ENCODE peak calls at places on chromosomes 6 and 20, in six cellular contexts. D, P, N, J, X and Y are unnamed samples.
A peak's percentile ranks its signal among the peaks of the same experiment; 100 is the strongest.

GRCh38 chr20:41480054-41480770 is 113.6 kb upstream of the EMILIN3 start:
- DNase-seq in D (no peak), X (no peak), P (no peak), N (peak; percentile 24), J (no peak), Y (no peak)

GRCh38 chr6:121780325-121781313 is 345.2 kb downstream of the GJA1 start:
- DNase-seq in D (no peak), P (peak; percentile 98), J (no peak), N (peak; percentile 95), X (peak; percentile 97), Y (peak; percentile 34)

GRCh38 chr6:1669996-1670395 is 60.3 kb downstream of the FOXC1 start:
- DNase-seq in J (no peak), X (no peak), D (no peak), N (no peak), P (no peak), Y (no peak)

GRCh38 chr20:43571771-43572170 is 12.9 kb downstream of the SGK2 start:
- DNase-seq in D (no peak), P (no peak), J (no peak), N (no peak), X (no peak), Y (no peak)

GRCh38 chr6:137076277-137077068 is 31.7 kb upstream of the IL20RA start:
- DNase-seq in D (peak; percentile 48), J (peak; percentile 64), P (peak; percentile 70), N (peak; percentile 74), X (peak; percentile 81), Y (peak; percentile 10)

GRCh38 chr20:46648903-46649649 is 2.2 kb downstream of the SLC13A3 start:
- DNase-seq in N (no peak), X (no peak), P (no peak), D (no peak), J (no peak), Y (no peak)

GRCh38 chr6:110699780-110700179 is 115.5 kb downstream of the CDK19 start:
- DNase-seq in J (no peak), P (no peak), D (no peak), X (no peak), N (no peak), Y (no peak)

GRCh38 chr20:19249515-19249914 is 37.1 kb downstream of the SLC24A3 start:
- DNase-seq in P (peak; percentile 62), J (no peak), D (no peak), N (peak; percentile 37), X (peak; percentile 61), Y (no peak)

GRCh38 chr6:104682722-104683643 is 176.7 kb downstream of the HACE1 start:
- DNase-seq in N (peak; percentile 58), X (peak; percentile 74), D (peak; percentile 46), P (peak; percentile 53), J (peak; percentile 68), Y (no peak)

GRCh38 chr20:63103402-63104311 is 96.9 kb upstream of the BHLHE23 start:
- DNase-seq in D (no peak), X (peak; percentile 19), J (no peak), N (no peak), P (peak; percentile 7), Y (no peak)

GRCh38 chr6:41214559-41215238 is 13.4 kb upstream of the TREML4 start:
- DNase-seq in D (no peak), N (no peak), J (no peak), X (no peak), P (no peak), Y (no peak)

GRCh38 chr20:1377984-1378742 is 14.7 kb downstream of the FKBP1A start:
- DNase-seq in P (peak; percentile 63), D (no peak), N (no peak), J (no peak), X (peak; percentile 42), Y (no peak)

GRCh38 chr6:81761197-81761596 is 8.7 kb upstream of the TENT5A start:
- DNase-seq in D (no peak), N (no peak), X (peak; percentile 62), J (no peak), P (peak; percentile 67), Y (no peak)

GRCh38 chr20:48411265-48411664 is 416.5 kb downstream of the PREX1 start:
- DNase-seq in N (no peak), X (no peak), J (no peak), D (no peak), P (no peak), Y (no peak)

GRCh38 chr6:36700812-36701211 is 3.2 kb downstream of the RAB44 start:
- DNase-seq in J (no peak), P (no peak), N (no peak), D (no peak), X (no peak), Y (no peak)

GRCh38 chr6:35321091-35321490 is 21.3 kb upstream of the PPARD start:
- DNase-seq in X (no peak), P (no peak), N (no peak), J (no peak), D (no peak), Y (no peak)

GRCh38 chr6:46927066-46927465 is 5.3 kb upstream of the ADGRF5 start:
- DNase-seq in D (no peak), J (no peak), P (no peak), X (no peak), N (peak; percentile 28), Y (no peak)

GRCh38 chr20:51404297-51405060 is 138.0 kb downstream of the NFATC2 start:
- DNase-seq in P (no peak), N (peak; percentile 20), J (peak; percentile 87), D (peak; percentile 84), X (no peak), Y (no peak)

GRCh38 chr20:45011108-45011526 is 44.8 kb downstream of the STK4 start:
- DNase-seq in J (peak; percentile 36), N (peak; percentile 86), D (peak; percentile 32), X (peak; percentile 82), P (peak; percentile 75), Y (peak; percentile 7)

GRCh38 chr20:49024220-49024619 is 21.9 kb upstream of the CSE1L start:
- DNase-seq in N (no peak), X (no peak), D (no peak), P (no peak), J (no peak), Y (no peak)

GRCh38 chr20:37956099-37956498 is 53.2 kb downstream of the VSTM2L start:
- DNase-seq in D (no peak), X (peak; percentile 50), J (no peak), P (no peak), N (no peak), Y (no peak)

GRCh38 chr6:79872986-79873385 is 74.4 kb downstream of the ELOVL4 start:
- DNase-seq in D (no peak), X (peak; percentile 86), P (peak; percentile 76), J (no peak), N (peak; percentile 38), Y (no peak)

GRCh38 chr6:124073021-124073420 is 269.4 kb downstream of the NKAIN2 start:
- DNase-seq in D (no peak), P (no peak), X (peak; percentile 41), N (no peak), J (no peak), Y (no peak)